ENCODE peak calls at places on chromosomes 13 and 19, in ten cellular contexts. H, C, L, R, D, I, P, F, S and X are unnamed samples.
A peak's percentile ranks its signal among the peaks of the same experiment; 100 is the strongest.

GRCh38 chr19:413756-414420 is 4.9 kb upstream of the C2CD4C start:
- DNase-seq in P (no peak), D (peak; percentile 42), R (no peak), F (no peak), S (no peak), L (no peak), I (no peak), C (no peak), H (peak; percentile 29), X (peak; percentile 51)

GRCh38 chr19:38666662-38667448 is 19.4 kb downstream of the ACTN4 start:
- DNase-seq in P (no peak), S (peak; percentile 44), I (no peak), H (no peak), D (peak; percentile 76), L (no peak), F (peak; percentile 84), R (peak; percentile 61), C (no peak), X (no peak)

GRCh38 chr19:29467824-29468401 is 57.9 kb upstream of the VSTM2B start:
- DNase-seq in C (peak; percentile 15), P (peak; percentile 7), L (no peak), S (peak; percentile 59), D (no peak), F (peak; percentile 3), R (no peak), I (no peak), H (peak; percentile 30), X (peak; percentile 17)

GRCh38 chr13:31786011-31786410 is 46.7 kb downstream of the RXFP2 start:
- DNase-seq in S (no peak), C (no peak), D (no peak), I (no peak), F (peak; percentile 47), L (no peak), R (no peak), H (no peak), P (no peak), X (no peak)

GRCh38 chr19:17109962-17110598 is 34.5 kb downstream of the MYO9B start:
- DNase-seq in R (no peak), S (no peak), H (no peak), I (no peak), L (no peak), D (peak; percentile 93), C (no peak), P (peak; percentile 20), F (no peak), X (no peak)

GRCh38 chr13:106373304-106373988 is 162.0 kb downstream of the EFNB2 start:
- DNase-seq in C (no peak), F (peak; percentile 34), R (no peak), D (no peak), I (no peak), H (no peak), L (no peak), S (no peak), P (no peak), X (peak; percentile 73)

GRCh38 chr19:17348700-17349099 is 11.3 kb downstream of the GTPBP3 start:
- DNase-seq in R (no peak), I (no peak), L (no peak), H (peak; percentile 62), S (no peak), C (no peak), D (peak; percentile 90), P (no peak), F (no peak), X (no peak)

GRCh38 chr19:39372047-39372802 is 18.7 kb downstream of the PAF1 start:
- DNase-seq in D (peak; percentile 92), L (no peak), F (peak; percentile 93), P (no peak), S (no peak), H (no peak), I (peak; percentile 71), C (no peak), R (peak; percentile 90), X (no peak)

GRCh38 chr19:57934820-57935665 is at the start of gene ZNF418:
- DNase-seq in F (peak; percentile 88), I (peak; percentile 96), L (no peak), D (peak; percentile 51), S (peak; percentile 72), C (peak; percentile 56), H (peak; percentile 44), P (peak; percentile 25), R (peak; percentile 58), X (no peak)

GRCh38 chr13:41973247-41973741 is 12.4 kb upstream of the VWA8 start:
- DNase-seq in C (no peak), I (no peak), D (no peak), S (no peak), R (no peak), L (no peak), H (no peak), P (no peak), F (no peak), X (no peak)

GRCh38 chr19:31334849-31335624 is 14.2 kb downstream of the TSHZ3 start:
- DNase-seq in D (no peak), H (no peak), F (peak; percentile 43), C (no peak), I (no peak), L (no peak), P (no peak), R (no peak), S (no peak), X (no peak)

GRCh38 chr19:48506138-48506733 is 5.4 kb downstream of the LMTK3 start:
- DNase-seq in H (peak; percentile 45), L (no peak), C (peak; percentile 36), I (no peak), S (peak; percentile 37), D (no peak), P (peak; percentile 70), F (peak; percentile 47), R (peak; percentile 23), X (no peak)

GRCh38 chr19:1247747-1248453 is 483 bp upstream of the MIDN start:
- DNase-seq in I (no peak), L (no peak), R (no peak), P (peak; percentile 61), F (peak; percentile 63), H (no peak), S (no peak), C (no peak), D (peak; percentile 87), X (no peak)

GRCh38 chr13:40786568-40786996 is 2.8 kb upstream of the SLC25A15 start:
- DNase-seq in C (no peak), F (peak; percentile 62), D (no peak), L (no peak), S (no peak), P (no peak), R (no peak), H (no peak), I (no peak), X (no peak)

GRCh38 chr19:913080-913748 is at the start of gene R3HDM4:
- DNase-seq in S (peak; percentile 90), R (no peak), L (peak; percentile 73), H (peak; percentile 47), P (peak; percentile 82), I (peak; percentile 63), C (peak; percentile 67), F (peak; percentile 52), D (peak; percentile 88), X (peak; percentile 26)

GRCh38 chr13:112752711-112753541 is 63.1 kb downstream of the ATP11A start:
- DNase-seq in L (no peak), F (no peak), D (no peak), S (peak; percentile 39), R (no peak), H (no peak), C (no peak), P (peak; percentile 26), I (no peak), X (no peak)